ENCODE peak calls at places on chromosomes 5 and 9, in six cellular contexts. F is IMR-90, O is H9, S is neuronal stem cell, U is trophoblast cell, P is H1. W is an unnamed sample.

GRCh38 chr5:134649163-134649916 is 755 bp downstream of the SEC24A start:
- DNase-seq in O (no peak), P (no peak), F (peak; percentile 8), U (no peak), S (no peak), W (peak; percentile 53)

GRCh38 chr5:140966293-140967225 is at the start of gene PCDHAC2:
- DNase-seq in U (no peak), O (peak; percentile 83), F (no peak), S (peak; percentile 51), P (peak; percentile 83), W (peak; percentile 73)

GRCh38 chr9:74066605-74067004 is 430.5 kb upstream of the RORB start:
- DNase-seq in P (no peak), U (no peak), O (no peak), F (no peak), S (no peak), W (no peak)

GRCh38 chr5:89703799-89704198 is 705.8 kb downstream of the CETN3 start:
- DNase-seq in P (no peak), U (no peak), O (peak; percentile 52), S (peak; percentile 87), F (no peak), W (peak; percentile 41)

GRCh38 chr5:15135661-15136060 is 264.1 kb upstream of the ANKH start:
- DNase-seq in O (no peak), U (no peak), S (no peak), F (no peak), P (no peak), W (no peak)

GRCh38 chr5:67516959-67517358 is 320.4 kb upstream of the CD180 start:
- DNase-seq in O (no peak), U (no peak), F (no peak), S (no peak), P (no peak), W (peak; percentile 66)

GRCh38 chr5:154519375-154519774 is 41.3 kb upstream of the HAND1 start:
- DNase-seq in F (peak; percentile 31), U (no peak), S (no peak), P (no peak), O (no peak), W (peak; percentile 29)

GRCh38 chr5:149014634-149015033 is 48.2 kb downstream of the SH3TC2 start:
- DNase-seq in O (no peak), S (no peak), U (no peak), P (no peak), F (no peak), W (peak; percentile 81)

GRCh38 chr9:69429281-69429680 is 104.3 kb downstream of the ENTREP1 start:
- DNase-seq in P (no peak), S (no peak), F (no peak), O (no peak), U (no peak), W (no peak)

GRCh38 chr5:92800360-92800759 is 780.7 kb downstream of the NR2F1-AS1 start:
- DNase-seq in F (peak; percentile 89), S (no peak), P (no peak), O (no peak), U (no peak), W (peak; percentile 48)

GRCh38 chr5:17916451-17916850 is 282.2 kb downstream of the TAF11L14 start:
- DNase-seq in S (no peak), P (no peak), F (no peak), O (no peak), U (no peak), W (no peak)

GRCh38 chr5:407801-408268 is 35.1 kb upstream of the EXOC3 start:
- DNase-seq in U (no peak), P (no peak), S (no peak), O (no peak), F (no peak), W (no peak)

GRCh38 chr5:54229041-54229780 is 81.2 kb downstream of the ARL15 start:
- DNase-seq in U (peak; percentile 42), F (peak; percentile 58), O (peak; percentile 61), P (peak; percentile 86), S (peak; percentile 56), W (peak; percentile 60)

GRCh38 chr5:144002866-144003265 is 167.6 kb downstream of the YIPF5 start:
- DNase-seq in F (no peak), U (no peak), O (no peak), P (no peak), S (no peak), W (no peak)

DNA sequence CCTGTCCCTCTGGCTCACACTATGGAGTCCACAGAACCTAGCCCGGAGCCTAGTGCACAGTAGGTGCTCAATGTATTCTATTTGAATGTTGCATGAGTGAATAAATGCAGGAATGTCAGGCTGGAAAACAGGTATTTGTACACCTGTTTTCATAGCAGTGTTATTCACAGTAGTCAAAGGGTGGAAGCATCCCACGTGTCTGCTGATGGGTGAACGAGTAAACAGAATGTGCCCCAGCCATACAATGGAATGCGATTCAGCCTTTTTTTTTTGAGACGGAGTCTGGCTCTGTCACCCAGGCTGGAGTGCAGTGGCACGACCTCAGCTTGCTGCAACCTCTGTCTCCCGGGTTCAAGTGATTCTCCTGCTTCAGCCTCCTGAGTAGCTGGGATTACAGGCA is 31.5 kb upstream of the IER5L start:
- DNase-seq in S (no peak), O (no peak), U (no peak), F (no peak), P (no peak), W (no peak)
- H3K14ac ChIP-seq in S (no peak overlapping the region), O (no peak overlapping the region), U (no peak overlapping the region), F (no peak overlapping the region), P (peak overlapping the region; percentile 74), W (no peak overlapping the region)

GRCh38 chr9:131395027-131395744 is 1.3 kb downstream of the PRRC2B start:
- DNase-seq in O (peak; percentile 68), F (no peak), P (peak; percentile 71), S (no peak), U (no peak), W (peak; percentile 65)
- H2AK5ac ChIP-seq in O (no peak overlapping the region), F (peak overlapping the region; percentile 30), P (no peak overlapping the region), S (peak overlapping the region; percentile 84), U (peak overlapping the region; percentile 27), W (peak overlapping the region; percentile 23)

GRCh38 chr5:78407458-78407857 is 47.0 kb downstream of the SCAMP1 start:
- DNase-seq in S (no peak), O (no peak), F (no peak), U (no peak), P (no peak), W (no peak)
- H3K23ac ChIP-seq in S (no peak overlapping the region), O (no peak overlapping the region), F (peak overlapping the region; percentile 86), U (no peak overlapping the region), P (no peak overlapping the region), W (no peak overlapping the region)

GRCh38 chr5:5183933-5184332 is 43.8 kb downstream of the ADAMTS16 start:
- DNase-seq in S (no peak), U (no peak), P (no peak), F (no peak), O (peak; percentile 39), W (no peak)

GRCh38 chr5:5183192-5183699 is 43.1 kb downstream of the ADAMTS16 start:
- DNase-seq in F (no peak), S (no peak), O (peak; percentile 92), P (peak; percentile 80), U (no peak), W (no peak)

GRCh38 chr5:5192681-5193080 is 52.6 kb downstream of the ADAMTS16 start:
- DNase-seq in U (no peak), P (no peak), O (no peak), S (no peak), F (no peak), W (peak; percentile 5)

GRCh38 chr5:5191906-5192305 is 51.8 kb downstream of the ADAMTS16 start:
- DNase-seq in F (no peak), O (no peak), U (peak; percentile 56), P (no peak), S (no peak), W (no peak)

GRCh38 chr5:5188377-5189020 is 48.4 kb downstream of the ADAMTS16 start:
- DNase-seq in S (no peak), P (no peak), F (no peak), O (no peak), U (no peak), W (no peak)
- H3K14ac ChIP-seq in S (no peak overlapping the region), P (no peak overlapping the region), F (no peak overlapping the region), O (no peak overlapping the region), U (no peak overlapping the region), W (no peak overlapping the region)

GRCh38 chr5:113271015-113271414 is 163.8 kb downstream of the TSSK1B start:
- DNase-seq in O (no peak), U (no peak), S (no peak), P (no peak), F (peak; percentile 73), W (peak; percentile 36)
- H2AK5ac ChIP-seq in O (no peak overlapping the region), U (no peak overlapping the region), S (no peak overlapping the region), P (no peak overlapping the region), F (peak overlapping the region; percentile 45), W (no peak overlapping the region)

DNA sequence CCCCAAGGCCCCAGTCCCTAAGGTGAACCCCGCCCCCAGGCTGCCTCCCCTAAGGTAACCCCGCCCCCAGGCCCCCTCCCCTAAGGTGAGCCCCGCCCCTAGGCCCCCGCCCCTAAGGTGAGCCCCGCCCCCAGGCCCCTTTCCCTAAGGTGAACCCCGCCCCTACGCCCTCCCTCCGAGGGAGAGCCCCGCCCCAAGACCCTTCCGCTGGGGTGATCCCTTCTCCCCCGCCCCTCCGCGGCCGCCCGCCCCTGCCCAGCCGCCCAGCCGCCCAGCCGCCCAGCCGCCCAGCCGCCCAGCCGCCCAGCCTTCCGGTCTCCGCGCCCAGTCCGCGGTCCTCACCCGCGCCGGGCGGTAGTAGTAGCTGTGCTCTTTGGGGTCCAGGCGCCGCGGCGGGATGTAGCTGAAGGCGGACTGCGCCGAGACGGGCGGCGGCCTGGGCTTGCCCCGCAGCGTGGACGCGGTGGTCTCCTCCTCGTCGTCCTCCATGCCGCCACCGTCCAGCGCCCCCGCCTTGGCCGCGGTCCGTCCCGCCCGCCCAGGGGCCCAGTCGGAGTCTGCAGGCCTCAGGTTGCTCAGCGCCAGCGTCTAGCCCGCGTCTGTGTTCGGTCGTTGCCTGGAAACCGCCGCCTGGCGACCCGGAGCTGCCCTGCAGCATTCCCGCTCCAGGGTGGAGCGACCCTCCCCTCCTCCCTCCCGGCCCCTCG is at the start of gene CFAP90:
- DNase-seq in O (peak; percentile 93), U (peak; percentile 78), F (peak; percentile 30), S (peak; percentile 77), P (peak; percentile 93), W (peak; percentile 62)
- H3K23ac ChIP-seq in O (no peak within 1 kb of the TSS), U (no peak within 1 kb of the TSS), F (no peak within 1 kb of the TSS), S (no peak within 1 kb of the TSS), P (no peak within 1 kb of the TSS), W (no peak within 1 kb of the TSS)

W was measured in mesenchymal stem cell.